ENCODE peak calls at places on chromosomes 12 and 14, in four cellular contexts. B is frontal cortex; R is astrocyte of the spinal cord; I is activated effector memory CD4-positive, alpha-beta T cell treated with Interleukin-2 at 50 U/mL for 16 hours. Z is an unnamed sample.

GRCh38 chr12:131098178-131098981 is 144.7 kb downstream of the ADGRD1 start:
- DNase-seq in I (no peak), R (no peak), B (no peak), Z (no peak)

GRCh38 chr14:28767851-28768548 is 1.4 kb downstream of the FOXG1 start:
- DNase-seq in B (no peak), R (no peak), I (no peak), Z (no peak)

GRCh38 chr14:23366163-23366921 is 1.4 kb upstream of the EFS start:
- DNase-seq in B (peak; percentile 62), R (peak; percentile 49), I (no peak), Z (peak; percentile 96)

GRCh38 chr12:50764861-50765324 is 992 bp downstream of the ATF1 start:
- DNase-seq in R (peak; percentile 50), B (peak; percentile 44), I (peak; percentile 34), Z (peak; percentile 68)

GRCh38 chr14:106442857-106443256 is 916.5 kb downstream of the TMEM121 start:
- DNase-seq in I (peak; percentile 13), R (no peak), B (no peak), Z (peak; percentile 35)

GRCh38 chr14:60723218-60724079 is 702 bp downstream of the SIX4 start:
- DNase-seq in R (peak; percentile 68), I (no peak), B (peak; percentile 40), Z (peak; percentile 64)

GRCh38 chr12:107929436-107929835 is 154.9 kb downstream of the ASCL4 start:
- DNase-seq in R (peak; percentile 2), B (no peak), I (no peak), Z (peak; percentile 71)

GRCh38 chr12:119025786-119026185 is 44.4 kb downstream of the SRRM4 start:
- DNase-seq in B (no peak), R (no peak), I (no peak), Z (no peak)

GRCh38 chr12:6450869-6451347 is 934 bp upstream of the TAPBPL start:
- DNase-seq in B (no peak), R (no peak), I (no peak), Z (no peak)

GRCh38 chr12:92786045-92786444 is 83.3 kb downstream of the PLEKHG7 start:
- DNase-seq in I (no peak), R (peak; percentile 24), B (no peak), Z (no peak)

GRCh38 chr14:36553650-36554260 is 28.7 kb downstream of the NKX2-8 start:
- DNase-seq in B (no peak), I (no peak), R (peak; percentile 57), Z (peak; percentile 70)

GRCh38 chr12:95789126-95790024 is 1.2 kb downstream of the NTN4 start:
- DNase-seq in R (no peak), B (no peak), I (no peak), Z (no peak)

GRCh38 chr14:36254020-36254614 is 66.3 kb downstream of the MBIP start:
- DNase-seq in B (no peak), R (no peak), I (no peak), Z (no peak)

GRCh38 chr12:55932546-55932919 is 1.6 kb downstream of the DGKA start:
- DNase-seq in I (peak; percentile 51), R (peak; percentile 28), B (no peak), Z (no peak)

GRCh38 chr12:132217371-132217770 is 73.1 kb downstream of the NOC4L start:
- DNase-seq in I (no peak), R (no peak), B (no peak), Z (no peak)

Z was measured in A673.